ENCODE peak calls at places on chromosomes 12 and 14, in five cellular contexts. Y is stimulated activated CD4-positive, alpha-beta T cell treated with anti-CD3 and anti-CD28 coated beads, TNF-alpha, amount 100 ng/mL, for 48 hours; X is fibroblast of lung; E is germinal center; C is naive thymus-derived CD4-positive, alpha-beta T cell. Z is an unnamed sample.

GRCh38 chr12:69101505-69101904 is 137.9 kb upstream of the CPSF6 start:
- DNase-seq in Y (no peak), E (no peak), X (peak), C (no peak), Z (no peak)

GRCh38 chr14:23829736-23830474 is 123.7 kb upstream of the DHRS4 start:
- DNase-seq in E (no peak), Y (no peak), X (peak), C (no peak), Z (no peak)

GRCh38 chr14:100850841-100851585 is 25.1 kb downstream of the MEG3 start:
- DNase-seq in E (peak), X (no peak), C (peak), Y (peak), Z (peak)

GRCh38 chr12:8156845-8157244 is at the start of gene ZNF705A:
- DNase-seq in Y (no peak), X (peak), E (no peak), C (no peak), Z (no peak)

GRCh38 chr12:115866909-115867525 is 410.5 kb downstream of the MED13L start:
- DNase-seq in Y (no peak), X (no peak), E (no peak), C (no peak), Z (no peak)

GRCh38 chr14:92880851-92881250 is 42.1 kb upstream of the CHGA start:
- DNase-seq in C (no peak), Y (no peak), X (peak), E (no peak), Z (peak)

GRCh38 chr12:38392584-38393144 is 76.1 kb downstream of the ALG10B start:
- DNase-seq in Y (no peak), C (no peak), E (no peak), X (no peak), Z (no peak)

GRCh38 chr14:86462193-86462592 is 932.2 kb downstream of the FLRT2 start:
- DNase-seq in C (no peak), Y (no peak), X (peak), E (no peak), Z (no peak)

GRCh38 chr12:3172124-3173007 is 95.2 kb downstream of the TSPAN9 start:
- DNase-seq in Y (no peak), E (no peak), X (no peak), C (no peak), Z (no peak)

GRCh38 chr14:98240396-98240795 is 1031.6 kb downstream of the BCL11B start:
- DNase-seq in E (no peak), X (no peak), C (no peak), Y (no peak), Z (no peak)

GRCh38 chr12:47753021-47754001 is 5.4 kb downstream of the RAPGEF3 start:
- DNase-seq in C (no peak), X (no peak), Y (no peak), E (no peak), Z (no peak)

GRCh38 chr12:62767506-62767905 is 167.4 kb downstream of the PPM1H start:
- DNase-seq in E (no peak), C (no peak), X (peak), Y (no peak), Z (no peak)

GRCh38 chr12:64383675-64384074 is 6.9 kb downstream of the C12orf56 start:
- DNase-seq in E (no peak), C (no peak), X (no peak), Y (no peak), Z (no peak)

GRCh38 chr14:80455031-80455430 is 243.7 kb upstream of the DIO2 start:
- DNase-seq in C (no peak), Y (no peak), X (no peak), E (no peak), Z (peak)

GRCh38 chr12:127231366-127231765 is 1035.6 kb upstream of the TMEM132C start:
- DNase-seq in X (peak), E (no peak), C (no peak), Y (no peak), Z (no peak)

GRCh38 chr14:34099630-34100029 is 148.8 kb upstream of the EGLN3 start:
- DNase-seq in X (no peak), C (no peak), Y (no peak), E (no peak), Z (no peak)

GRCh38 chr12:26651566-26652188 is 181.3 kb downstream of the ITPR2 start:
- DNase-seq in X (peak), E (peak), C (no peak), Y (peak), Z (peak)

GRCh38 chr12:2169489-2169888 is 116.7 kb downstream of the CACNA1C start:
- DNase-seq in C (no peak), X (no peak), Y (no peak), E (no peak), Z (no peak)

GRCh38 chr14:89185919-89186849 is 230.8 kb downstream of the FOXN3 start:
- DNase-seq in E (no peak), C (no peak), X (peak), Y (no peak), Z (peak)

GRCh38 chr14:101151226-101151929 is 247.9 kb upstream of the RTL1 start:
- DNase-seq in E (no peak), Y (no peak), C (no peak), X (peak), Z (peak)

GRCh38 chr12:78315018-78315417 is 484.3 kb downstream of the NAV3 start:
- DNase-seq in X (no peak), E (no peak), C (no peak), Y (no peak), Z (no peak)

GRCh38 chr14:86796221-86797074 is 1196.5 kb downstream of the GALC start:
- DNase-seq in X (peak), Y (no peak), E (no peak), C (no peak), Z (no peak)

GRCh38 chr14:35883677-35884293 is 57.6 kb downstream of the BRMS1L start:
- DNase-seq in X (peak), E (no peak), Y (peak), C (no peak), Z (peak)

Z was measured in cerebellar cortex.